ENCODE peak calls at places on chromosome 15, in seven cellular contexts. One of them, this sample, is unnamed.

GRCh38 chr15:33994005-33994615 is 25.8 kb downstream of the CHRM5 start:
- DNase-seq in HepG2: peak
- DNase-seq in CD8-positive, alpha-beta T cell: no peak
- DNase-seq in stomach: no peak
- DNase-seq in tibial artery: no peak
- DNase-seq in cardiac muscle cell: peak
- DNase-seq in left ventricle myocardium inferior: no peak
- DNase-seq in this sample: no peak

GRCh38 chr15:36331531-36332275 is 247.7 kb upstream of the CDIN1 start:
- DNase-seq in HepG2: no peak
- DNase-seq in CD8-positive, alpha-beta T cell: no peak
- DNase-seq in stomach: no peak
- DNase-seq in tibial artery: no peak
- DNase-seq in cardiac muscle cell: peak
- DNase-seq in left ventricle myocardium inferior: no peak
- DNase-seq in this sample: no peak

GRCh38 chr15:49415638-49416037 is 7.4 kb upstream of the FGF7 start:
- DNase-seq in HepG2: no peak
- DNase-seq in CD8-positive, alpha-beta T cell: no peak
- DNase-seq in stomach: no peak
- DNase-seq in tibial artery: no peak
- DNase-seq in cardiac muscle cell: peak
- DNase-seq in left ventricle myocardium inferior: no peak
- DNase-seq in this sample: no peak

GRCh38 chr15:35738370-35738769 is 192.4 kb upstream of the DPH6 start:
- DNase-seq in HepG2: no peak
- DNase-seq in CD8-positive, alpha-beta T cell: no peak
- DNase-seq in stomach: no peak
- DNase-seq in tibial artery: no peak
- DNase-seq in cardiac muscle cell: peak
- DNase-seq in left ventricle myocardium inferior: no peak
- DNase-seq in this sample: no peak

GRCh38 chr15:36818260-36818659 is 238.8 kb downstream of the CDIN1 start:
- DNase-seq in HepG2: no peak
- DNase-seq in CD8-positive, alpha-beta T cell: no peak
- DNase-seq in stomach: no peak
- DNase-seq in tibial artery: no peak
- DNase-seq in cardiac muscle cell: no peak
- DNase-seq in left ventricle myocardium inferior: no peak
- DNase-seq in this sample: no peak

GRCh38 chr15:84826369-84826823 is 9.2 kb downstream of the ALPK3 start:
- DNase-seq in HepG2: peak
- DNase-seq in CD8-positive, alpha-beta T cell: no peak
- DNase-seq in stomach: peak
- DNase-seq in tibial artery: peak
- DNase-seq in cardiac muscle cell: peak
- DNase-seq in left ventricle myocardium inferior: no peak
- DNase-seq in this sample: no peak

GRCh38 chr15:48897144-48897814 is 19.3 kb downstream of the EID1 start:
- DNase-seq in HepG2: no peak
- DNase-seq in CD8-positive, alpha-beta T cell: no peak
- DNase-seq in stomach: no peak
- DNase-seq in tibial artery: no peak
- DNase-seq in cardiac muscle cell: peak
- DNase-seq in left ventricle myocardium inferior: no peak
- DNase-seq in this sample: no peak

GRCh38 chr15:50471072-50471471 is 46.9 kb downstream of the USP8 start:
- DNase-seq in HepG2: no peak
- DNase-seq in CD8-positive, alpha-beta T cell: no peak
- DNase-seq in stomach: no peak
- DNase-seq in tibial artery: no peak
- DNase-seq in cardiac muscle cell: no peak
- DNase-seq in left ventricle myocardium inferior: no peak
- DNase-seq in this sample: no peak

GRCh38 chr15:75065467-75065850 is 42.1 kb downstream of the PPCDC start:
- DNase-seq in HepG2: peak
- DNase-seq in CD8-positive, alpha-beta T cell: no peak
- DNase-seq in stomach: no peak
- DNase-seq in tibial artery: no peak
- DNase-seq in cardiac muscle cell: peak
- DNase-seq in left ventricle myocardium inferior: no peak
- DNase-seq in this sample: no peak

GRCh38 chr15:73981761-73982222 is 10.3 kb downstream of the STOML1 start:
- DNase-seq in HepG2: no peak
- DNase-seq in CD8-positive, alpha-beta T cell: no peak
- DNase-seq in stomach: no peak
- DNase-seq in tibial artery: no peak
- DNase-seq in cardiac muscle cell: peak
- DNase-seq in left ventricle myocardium inferior: no peak
- DNase-seq in this sample: no peak

GRCh38 chr15:67895237-67895636 is 55.4 kb upstream of the RNU6-1 start:
- DNase-seq in HepG2: no peak
- DNase-seq in CD8-positive, alpha-beta T cell: no peak
- DNase-seq in stomach: no peak
- DNase-seq in tibial artery: no peak
- DNase-seq in cardiac muscle cell: no peak
- DNase-seq in left ventricle myocardium inferior: no peak
- DNase-seq in this sample: no peak

GRCh38 chr15:67887776-67888175 is 47.9 kb upstream of the RNU6-1 start:
- DNase-seq in HepG2: no peak
- DNase-seq in CD8-positive, alpha-beta T cell: no peak
- DNase-seq in stomach: no peak
- DNase-seq in tibial artery: no peak
- DNase-seq in cardiac muscle cell: no peak
- DNase-seq in left ventricle myocardium inferior: no peak
- DNase-seq in this sample: no peak

GRCh38 chr15:67897646-67898045 is 57.8 kb upstream of the RNU6-1 start:
- DNase-seq in HepG2: no peak
- DNase-seq in CD8-positive, alpha-beta T cell: no peak
- DNase-seq in stomach: no peak
- DNase-seq in tibial artery: no peak
- DNase-seq in cardiac muscle cell: peak
- DNase-seq in left ventricle myocardium inferior: no peak
- DNase-seq in this sample: no peak

DNA sequence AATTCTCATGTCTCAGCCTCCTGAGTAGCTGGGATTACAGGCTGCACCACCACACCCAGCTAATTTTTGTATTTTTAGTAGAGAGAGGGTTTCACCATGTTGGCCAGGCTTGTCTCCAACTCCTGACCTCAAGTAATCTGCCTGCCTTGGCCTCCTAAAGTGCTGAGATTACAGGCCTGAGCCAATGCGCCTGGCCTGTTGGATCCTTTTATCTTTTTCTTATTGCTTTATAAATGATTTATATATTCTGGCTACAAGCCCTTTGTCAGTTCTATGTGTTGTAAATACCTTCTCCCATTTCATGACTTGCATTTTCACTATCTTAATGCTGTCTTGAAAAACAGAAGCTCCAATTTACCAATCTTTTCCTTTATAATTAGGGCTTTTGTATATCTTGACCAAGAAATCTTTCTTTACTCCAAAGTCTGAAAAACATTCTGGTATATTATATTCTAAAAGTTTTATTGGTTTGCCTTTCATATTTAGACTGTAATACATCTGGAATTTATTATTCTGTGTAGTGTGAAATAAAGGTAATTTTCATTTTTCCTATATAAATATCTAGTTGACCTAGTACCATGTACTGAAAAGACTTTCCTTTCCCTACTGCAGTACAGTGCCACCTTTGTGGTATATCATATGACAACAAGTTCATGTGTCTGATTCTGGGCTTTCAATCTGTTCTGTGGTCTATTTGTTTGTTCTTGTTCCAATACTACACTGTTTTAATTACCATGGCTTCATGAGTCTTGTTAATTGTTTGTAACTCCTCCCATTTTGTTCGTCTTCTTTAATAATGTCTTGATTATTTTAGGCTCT is 52.9 kb upstream of the RNU6-1 start:
- DNase-seq in HepG2: no peak
- DNase-seq in CD8-positive, alpha-beta T cell: no peak
- DNase-seq in stomach: no peak
- DNase-seq in tibial artery: peak
- DNase-seq in cardiac muscle cell: peak
- DNase-seq in left ventricle myocardium inferior: no peak
- DNase-seq in this sample: no peak
- H3K27ac ChIP-seq in HepG2: no peak
- H3K27ac ChIP-seq in CD8-positive, alpha-beta T cell: no peak
- H3K27ac ChIP-seq in stomach: no peak
- H3K27ac ChIP-seq in tibial artery: peak
- H3K27ac ChIP-seq in cardiac muscle cell: no peak
- H3K27ac ChIP-seq in left ventricle myocardium inferior: no peak
- H3K27ac ChIP-seq in this sample: no peak

GRCh38 chr15:83565553-83566159 is 88.3 kb upstream of the ADAMTSL3 start:
- DNase-seq in HepG2: peak
- DNase-seq in CD8-positive, alpha-beta T cell: no peak
- DNase-seq in stomach: no peak
- DNase-seq in tibial artery: no peak
- DNase-seq in cardiac muscle cell: peak
- DNase-seq in left ventricle myocardium inferior: no peak
- DNase-seq in this sample: no peak

GRCh38 chr15:83570756-83571155 is 83.2 kb upstream of the ADAMTSL3 start:
- DNase-seq in HepG2: no peak
- DNase-seq in CD8-positive, alpha-beta T cell: no peak
- DNase-seq in stomach: no peak
- DNase-seq in tibial artery: no peak
- DNase-seq in cardiac muscle cell: no peak
- DNase-seq in left ventricle myocardium inferior: no peak
- DNase-seq in this sample: no peak

GRCh38 chr15:83565133-83565532 is 88.8 kb upstream of the ADAMTSL3 start:
- DNase-seq in HepG2: no peak
- DNase-seq in CD8-positive, alpha-beta T cell: no peak
- DNase-seq in stomach: no peak
- DNase-seq in tibial artery: no peak
- DNase-seq in cardiac muscle cell: no peak
- DNase-seq in left ventricle myocardium inferior: no peak
- DNase-seq in this sample: no peak

GRCh38 chr15:83569341-83569740 is 84.6 kb upstream of the ADAMTSL3 start:
- DNase-seq in HepG2: no peak
- DNase-seq in CD8-positive, alpha-beta T cell: no peak
- DNase-seq in stomach: no peak
- DNase-seq in tibial artery: no peak
- DNase-seq in cardiac muscle cell: no peak
- DNase-seq in left ventricle myocardium inferior: no peak
- DNase-seq in this sample: no peak

DNA sequence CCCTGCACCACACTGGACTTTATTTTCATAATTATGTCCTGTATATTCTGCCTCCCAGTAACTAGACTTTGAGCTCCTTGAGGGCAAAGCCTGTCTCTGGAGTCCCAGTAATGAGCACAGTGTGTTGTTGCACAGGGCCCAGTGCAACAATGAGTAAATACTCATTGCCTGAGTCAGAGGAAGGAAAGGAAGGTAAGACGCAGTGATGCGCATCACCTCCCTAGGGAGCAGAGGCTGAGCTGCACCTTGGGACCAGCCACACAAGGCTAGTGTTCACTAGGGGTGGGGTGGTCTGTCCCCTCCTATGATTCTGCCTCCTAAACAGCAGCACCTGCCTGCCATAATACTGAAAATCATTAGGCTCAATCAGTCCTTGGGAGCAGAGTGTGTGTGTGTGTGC is 86.6 kb upstream of the ADAMTSL3 start:
- DNase-seq in HepG2: no peak
- DNase-seq in CD8-positive, alpha-beta T cell: no peak
- DNase-seq in stomach: no peak
- DNase-seq in tibial artery: no peak
- DNase-seq in cardiac muscle cell: no peak
- DNase-seq in left ventricle myocardium inferior: no peak
- DNase-seq in this sample: no peak
- TF ChIP-seq CTCF in HepG2: no peak
- TF ChIP-seq CTCF in CD8-positive, alpha-beta T cell: no peak
- TF ChIP-seq CTCF in stomach: no peak
- TF ChIP-seq CTCF in tibial artery: no peak
- TF ChIP-seq CTCF in cardiac muscle cell: no peak
- TF ChIP-seq CTCF in left ventricle myocardium inferior: no peak
- TF ChIP-seq CTCF in this sample: no peak

DNA sequence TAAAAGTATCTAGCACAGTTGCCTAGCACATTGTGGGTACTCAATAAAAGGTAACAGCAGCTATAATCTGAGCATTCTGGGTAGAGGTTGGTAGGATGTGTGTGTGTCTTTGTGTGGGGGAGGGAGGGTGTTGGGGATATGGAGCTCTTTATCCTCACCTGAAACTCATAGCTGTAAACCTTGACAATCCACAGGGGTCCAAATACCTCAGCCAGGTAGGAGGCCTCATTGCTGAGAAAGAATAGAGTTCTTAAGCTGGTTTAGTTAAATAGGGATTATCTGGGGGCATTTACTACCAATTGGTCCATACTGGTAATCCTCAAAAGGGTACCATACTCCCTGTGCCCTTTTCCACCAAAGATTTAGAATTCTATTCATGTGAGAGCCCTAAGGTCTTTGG is 3.9 kb downstream of the SERF2 start:
- DNase-seq in HepG2: no peak
- DNase-seq in CD8-positive, alpha-beta T cell: no peak
- DNase-seq in stomach: no peak
- DNase-seq in tibial artery: no peak
- DNase-seq in cardiac muscle cell: no peak
- DNase-seq in left ventricle myocardium inferior: no peak
- DNase-seq in this sample: no peak
- H3K4me3 ChIP-seq in HepG2: no peak
- H3K4me3 ChIP-seq in CD8-positive, alpha-beta T cell: no peak
- H3K4me3 ChIP-seq in stomach: no peak
- H3K4me3 ChIP-seq in tibial artery: no peak
- H3K4me3 ChIP-seq in cardiac muscle cell: no peak
- H3K4me3 ChIP-seq in left ventricle myocardium inferior: no peak
- H3K4me3 ChIP-seq in this sample: no peak

GRCh38 chr15:72781621-72782020 is 1.9 kb downstream of the ADPGK start:
- DNase-seq in HepG2: no peak
- DNase-seq in CD8-positive, alpha-beta T cell: no peak
- DNase-seq in stomach: no peak
- DNase-seq in tibial artery: no peak
- DNase-seq in cardiac muscle cell: no peak
- DNase-seq in left ventricle myocardium inferior: no peak
- DNase-seq in this sample: no peak

GRCh38 chr15:72782993-72783562 is 480 bp downstream of the ADPGK start:
- DNase-seq in HepG2: no peak
- DNase-seq in CD8-positive, alpha-beta T cell: peak
- DNase-seq in stomach: peak
- DNase-seq in tibial artery: no peak
- DNase-seq in cardiac muscle cell: peak
- DNase-seq in left ventricle myocardium inferior: peak
- DNase-seq in this sample: no peak

GRCh38 chr15:72774696-72775383 is 8.7 kb downstream of the ADPGK start:
- DNase-seq in HepG2: no peak
- DNase-seq in CD8-positive, alpha-beta T cell: no peak
- DNase-seq in stomach: no peak
- DNase-seq in tibial artery: no peak
- DNase-seq in cardiac muscle cell: no peak
- DNase-seq in left ventricle myocardium inferior: no peak
- DNase-seq in this sample: no peak

GRCh38 chr15:72782274-72782992 is 1.1 kb downstream of the ADPGK start:
- DNase-seq in HepG2: no peak
- DNase-seq in CD8-positive, alpha-beta T cell: no peak
- DNase-seq in stomach: no peak
- DNase-seq in tibial artery: no peak
- DNase-seq in cardiac muscle cell: no peak
- DNase-seq in left ventricle myocardium inferior: no peak
- DNase-seq in this sample: no peak

DNA sequence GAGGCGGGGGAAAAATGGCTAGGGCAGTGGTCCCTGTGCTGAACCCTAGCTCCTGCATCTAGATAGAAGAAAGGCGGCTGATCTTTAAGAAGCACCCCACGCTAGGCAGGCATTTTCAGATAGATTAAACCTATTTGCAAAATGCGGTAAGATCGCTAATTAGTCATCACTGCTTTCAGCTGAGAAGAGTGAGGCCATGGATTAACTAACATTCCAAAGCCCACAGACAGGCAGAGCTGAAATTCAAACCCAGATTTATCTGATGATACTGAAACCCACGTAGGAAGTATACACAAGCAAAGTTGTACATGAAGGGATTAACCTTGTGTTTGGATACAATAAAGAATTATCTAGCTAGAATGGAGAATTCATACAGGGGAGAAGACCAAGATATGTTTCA is 4.8 kb downstream of the ADPGK start:
- DNase-seq in HepG2: no peak
- DNase-seq in CD8-positive, alpha-beta T cell: no peak
- DNase-seq in stomach: no peak
- DNase-seq in tibial artery: no peak
- DNase-seq in cardiac muscle cell: no peak
- DNase-seq in left ventricle myocardium inferior: no peak
- DNase-seq in this sample: no peak
- H3K27ac ChIP-seq in HepG2: no peak
- H3K27ac ChIP-seq in CD8-positive, alpha-beta T cell: no peak
- H3K27ac ChIP-seq in stomach: no peak
- H3K27ac ChIP-seq in tibial artery: no peak
- H3K27ac ChIP-seq in cardiac muscle cell: no peak
- H3K27ac ChIP-seq in left ventricle myocardium inferior: no peak
- H3K27ac ChIP-seq in this sample: no peak